ENCODE peak calls at places on chromosomes 13 and 19, in ten cellular contexts. One of them, this sample, is unnamed.

GRCh38 chr19:17348700-17349099 is 11.3 kb downstream of the GTPBP3 start:
- DNase-seq in cardiac fibroblast: peak
- DNase-seq in AG04450: no peak
- DNase-seq in HCT116: no peak
- DNase-seq in kidney epithelial cell: peak
- DNase-seq in colonic mucosa: no peak
- DNase-seq in fibroblast of pulmonary artery: peak
- DNase-seq in thoracic aorta: peak
- DNase-seq in transverse colon: no peak
- DNase-seq in heart left ventricle: peak
- DNase-seq in this sample: no peak

GRCh38 chr13:59279024-59279423 is 884.7 kb downstream of the DIAPH3 start:
- DNase-seq in cardiac fibroblast: no peak
- DNase-seq in AG04450: no peak
- DNase-seq in HCT116: no peak
- DNase-seq in kidney epithelial cell: no peak
- DNase-seq in colonic mucosa: no peak
- DNase-seq in fibroblast of pulmonary artery: no peak
- DNase-seq in thoracic aorta: no peak
- DNase-seq in transverse colon: no peak
- DNase-seq in heart left ventricle: no peak
- DNase-seq in this sample: no peak

GRCh38 chr19:35251456-35251855 is 2.7 kb downstream of the LSR start:
- DNase-seq in cardiac fibroblast: no peak
- DNase-seq in AG04450: no peak
- DNase-seq in HCT116: no peak
- DNase-seq in kidney epithelial cell: no peak
- DNase-seq in colonic mucosa: peak
- DNase-seq in fibroblast of pulmonary artery: no peak
- DNase-seq in thoracic aorta: no peak
- DNase-seq in transverse colon: no peak
- DNase-seq in heart left ventricle: no peak
- DNase-seq in this sample: no peak

GRCh38 chr13:73997964-73998363 is 136.2 kb downstream of the KLF12 start:
- DNase-seq in cardiac fibroblast: no peak
- DNase-seq in AG04450: no peak
- DNase-seq in HCT116: no peak
- DNase-seq in kidney epithelial cell: no peak
- DNase-seq in colonic mucosa: no peak
- DNase-seq in fibroblast of pulmonary artery: no peak
- DNase-seq in thoracic aorta: no peak
- DNase-seq in transverse colon: no peak
- DNase-seq in heart left ventricle: no peak
- DNase-seq in this sample: no peak

GRCh38 chr19:58330458-58330857 is 3.7 kb downstream of the ZSCAN22 start:
- DNase-seq in cardiac fibroblast: peak
- DNase-seq in AG04450: no peak
- DNase-seq in HCT116: no peak
- DNase-seq in kidney epithelial cell: no peak
- DNase-seq in colonic mucosa: no peak
- DNase-seq in fibroblast of pulmonary artery: peak
- DNase-seq in thoracic aorta: no peak
- DNase-seq in transverse colon: no peak
- DNase-seq in heart left ventricle: no peak
- DNase-seq in this sample: no peak

GRCh38 chr13:68588623-68589022 is 1358.5 kb upstream of the PCDH9 start:
- DNase-seq in cardiac fibroblast: no peak
- DNase-seq in AG04450: no peak
- DNase-seq in HCT116: no peak
- DNase-seq in kidney epithelial cell: no peak
- DNase-seq in colonic mucosa: no peak
- DNase-seq in fibroblast of pulmonary artery: no peak
- DNase-seq in thoracic aorta: no peak
- DNase-seq in transverse colon: no peak
- DNase-seq in heart left ventricle: no peak
- DNase-seq in this sample: no peak

GRCh38 chr19:17807731-17808316 is 12.9 kb downstream of the B3GNT3 start:
- DNase-seq in cardiac fibroblast: no peak
- DNase-seq in AG04450: no peak
- DNase-seq in HCT116: no peak
- DNase-seq in kidney epithelial cell: no peak
- DNase-seq in colonic mucosa: no peak
- DNase-seq in fibroblast of pulmonary artery: no peak
- DNase-seq in thoracic aorta: no peak
- DNase-seq in transverse colon: no peak
- DNase-seq in heart left ventricle: no peak
- DNase-seq in this sample: peak

GRCh38 chr13:113013878-113014751 is 45.1 kb downstream of the MCF2L start:
- DNase-seq in cardiac fibroblast: no peak
- DNase-seq in AG04450: no peak
- DNase-seq in HCT116: no peak
- DNase-seq in kidney epithelial cell: no peak
- DNase-seq in colonic mucosa: no peak
- DNase-seq in fibroblast of pulmonary artery: no peak
- DNase-seq in thoracic aorta: no peak
- DNase-seq in transverse colon: no peak
- DNase-seq in heart left ventricle: no peak
- DNase-seq in this sample: no peak

GRCh38 chr13:46041335-46041934 is 11.1 kb downstream of the ZC3H13 start:
- DNase-seq in cardiac fibroblast: peak
- DNase-seq in AG04450: no peak
- DNase-seq in HCT116: no peak
- DNase-seq in kidney epithelial cell: no peak
- DNase-seq in colonic mucosa: no peak
- DNase-seq in fibroblast of pulmonary artery: peak
- DNase-seq in thoracic aorta: no peak
- DNase-seq in transverse colon: no peak
- DNase-seq in heart left ventricle: no peak
- DNase-seq in this sample: no peak

GRCh38 chr13:110923086-110923485 is 8.2 kb upstream of the ANKRD10 start:
- DNase-seq in cardiac fibroblast: no peak
- DNase-seq in AG04450: no peak
- DNase-seq in HCT116: no peak
- DNase-seq in kidney epithelial cell: no peak
- DNase-seq in colonic mucosa: no peak
- DNase-seq in fibroblast of pulmonary artery: no peak
- DNase-seq in thoracic aorta: no peak
- DNase-seq in transverse colon: no peak
- DNase-seq in heart left ventricle: no peak
- DNase-seq in this sample: no peak

GRCh38 chr19:52542984-52543664 is 15.7 kb downstream of the ZNF808 start:
- DNase-seq in cardiac fibroblast: no peak
- DNase-seq in AG04450: no peak
- DNase-seq in HCT116: no peak
- DNase-seq in kidney epithelial cell: no peak
- DNase-seq in colonic mucosa: no peak
- DNase-seq in fibroblast of pulmonary artery: no peak
- DNase-seq in thoracic aorta: no peak
- DNase-seq in transverse colon: no peak
- DNase-seq in heart left ventricle: no peak
- DNase-seq in this sample: no peak

GRCh38 chr13:97435794-97436193 is 1.8 kb downstream of the RAP2A start:
- DNase-seq in cardiac fibroblast: no peak
- DNase-seq in AG04450: no peak
- DNase-seq in HCT116: no peak
- DNase-seq in kidney epithelial cell: no peak
- DNase-seq in colonic mucosa: no peak
- DNase-seq in fibroblast of pulmonary artery: peak
- DNase-seq in thoracic aorta: no peak
- DNase-seq in transverse colon: no peak
- DNase-seq in heart left ventricle: no peak
- DNase-seq in this sample: no peak

GRCh38 chr19:28596561-28597071 is 616.3 kb downstream of the UQCRFS1 start:
- DNase-seq in cardiac fibroblast: no peak
- DNase-seq in AG04450: no peak
- DNase-seq in HCT116: no peak
- DNase-seq in kidney epithelial cell: no peak
- DNase-seq in colonic mucosa: no peak
- DNase-seq in fibroblast of pulmonary artery: no peak
- DNase-seq in thoracic aorta: no peak
- DNase-seq in transverse colon: no peak
- DNase-seq in heart left ventricle: no peak
- DNase-seq in this sample: no peak

GRCh38 chr13:27789495-27790303 is 2.6 kb upstream of the GSX1 start:
- DNase-seq in cardiac fibroblast: no peak
- DNase-seq in AG04450: no peak
- DNase-seq in HCT116: no peak
- DNase-seq in kidney epithelial cell: no peak
- DNase-seq in colonic mucosa: no peak
- DNase-seq in fibroblast of pulmonary artery: no peak
- DNase-seq in thoracic aorta: no peak
- DNase-seq in transverse colon: no peak
- DNase-seq in heart left ventricle: no peak
- DNase-seq in this sample: no peak

GRCh38 chr19:8361921-8362793 is 1.8 kb upstream of the ANGPTL4 start:
- DNase-seq in cardiac fibroblast: peak
- DNase-seq in AG04450: peak
- DNase-seq in HCT116: peak
- DNase-seq in kidney epithelial cell: peak
- DNase-seq in colonic mucosa: peak
- DNase-seq in fibroblast of pulmonary artery: peak
- DNase-seq in thoracic aorta: peak
- DNase-seq in transverse colon: peak
- DNase-seq in heart left ventricle: peak
- DNase-seq in this sample: no peak

GRCh38 chr19:39397360-39398296 is 6.5 kb downstream of the MED29 start:
- DNase-seq in cardiac fibroblast: peak
- DNase-seq in AG04450: no peak
- DNase-seq in HCT116: peak
- DNase-seq in kidney epithelial cell: no peak
- DNase-seq in colonic mucosa: peak
- DNase-seq in fibroblast of pulmonary artery: peak
- DNase-seq in thoracic aorta: no peak
- DNase-seq in transverse colon: peak
- DNase-seq in heart left ventricle: peak
- DNase-seq in this sample: peak

DNA sequence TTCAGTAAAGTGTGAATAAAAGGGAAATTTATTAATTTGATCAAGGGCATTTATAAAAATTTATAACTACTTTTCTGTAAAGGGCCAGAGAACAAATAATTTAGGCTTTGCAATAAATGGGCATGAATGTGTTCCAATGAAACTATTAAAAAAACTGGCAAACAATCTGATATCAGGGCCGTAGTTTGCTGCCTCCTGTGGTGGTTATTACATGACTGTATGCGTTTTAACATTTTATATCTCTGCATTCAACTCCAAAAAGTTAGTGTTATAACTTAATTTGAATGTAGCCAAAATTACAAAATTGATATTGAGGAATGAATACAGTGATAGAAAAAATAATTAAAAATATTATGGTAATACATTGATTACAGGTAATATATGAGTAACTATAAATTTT is 80.5 kb upstream of the POSTN start:
- DNase-seq in cardiac fibroblast: no peak
- DNase-seq in AG04450: no peak
- DNase-seq in HCT116: no peak
- DNase-seq in kidney epithelial cell: no peak
- DNase-seq in colonic mucosa: no peak
- DNase-seq in fibroblast of pulmonary artery: no peak
- DNase-seq in thoracic aorta: no peak
- DNase-seq in transverse colon: no peak
- DNase-seq in heart left ventricle: no peak
- DNase-seq in this sample: no peak
- TF ChIP-seq CTCF in cardiac fibroblast: peak
- TF ChIP-seq CTCF in AG04450: peak
- TF ChIP-seq CTCF in HCT116: no peak
- TF ChIP-seq CTCF in kidney epithelial cell: peak
- TF ChIP-seq CTCF in colonic mucosa: no peak
- TF ChIP-seq CTCF in fibroblast of pulmonary artery: peak
- TF ChIP-seq CTCF in thoracic aorta: no peak
- TF ChIP-seq CTCF in transverse colon: no peak
- TF ChIP-seq CTCF in heart left ventricle: no peak
- TF ChIP-seq CTCF in this sample: no peak

GRCh38 chr13:102089177-102089576 is 312.7 kb downstream of the FGF14 start:
- DNase-seq in cardiac fibroblast: no peak
- DNase-seq in AG04450: no peak
- DNase-seq in HCT116: no peak
- DNase-seq in kidney epithelial cell: no peak
- DNase-seq in colonic mucosa: no peak
- DNase-seq in fibroblast of pulmonary artery: no peak
- DNase-seq in thoracic aorta: no peak
- DNase-seq in transverse colon: no peak
- DNase-seq in heart left ventricle: no peak
- DNase-seq in this sample: no peak
- TF ChIP-seq CTCF in cardiac fibroblast: peak
- TF ChIP-seq CTCF in AG04450: peak
- TF ChIP-seq CTCF in HCT116: no peak
- TF ChIP-seq CTCF in kidney epithelial cell: peak
- TF ChIP-seq CTCF in colonic mucosa: no peak
- TF ChIP-seq CTCF in fibroblast of pulmonary artery: no peak
- TF ChIP-seq CTCF in thoracic aorta: peak
- TF ChIP-seq CTCF in transverse colon: no peak
- TF ChIP-seq CTCF in heart left ventricle: no peak
- TF ChIP-seq CTCF in this sample: no peak

GRCh38 chr13:51041126-51041525 is 69.9 kb downstream of the C13orf42 start:
- DNase-seq in cardiac fibroblast: no peak
- DNase-seq in AG04450: no peak
- DNase-seq in HCT116: no peak
- DNase-seq in kidney epithelial cell: no peak
- DNase-seq in colonic mucosa: no peak
- DNase-seq in fibroblast of pulmonary artery: no peak
- DNase-seq in thoracic aorta: no peak
- DNase-seq in transverse colon: no peak
- DNase-seq in heart left ventricle: no peak
- DNase-seq in this sample: no peak
- TF ChIP-seq CTCF in cardiac fibroblast: no peak
- TF ChIP-seq CTCF in AG04450: no peak
- TF ChIP-seq CTCF in HCT116: no peak
- TF ChIP-seq CTCF in kidney epithelial cell: no peak
- TF ChIP-seq CTCF in colonic mucosa: no peak
- TF ChIP-seq CTCF in fibroblast of pulmonary artery: no peak
- TF ChIP-seq CTCF in thoracic aorta: no peak
- TF ChIP-seq CTCF in transverse colon: no peak
- TF ChIP-seq CTCF in heart left ventricle: no peak
- TF ChIP-seq CTCF in this sample: no peak

DNA sequence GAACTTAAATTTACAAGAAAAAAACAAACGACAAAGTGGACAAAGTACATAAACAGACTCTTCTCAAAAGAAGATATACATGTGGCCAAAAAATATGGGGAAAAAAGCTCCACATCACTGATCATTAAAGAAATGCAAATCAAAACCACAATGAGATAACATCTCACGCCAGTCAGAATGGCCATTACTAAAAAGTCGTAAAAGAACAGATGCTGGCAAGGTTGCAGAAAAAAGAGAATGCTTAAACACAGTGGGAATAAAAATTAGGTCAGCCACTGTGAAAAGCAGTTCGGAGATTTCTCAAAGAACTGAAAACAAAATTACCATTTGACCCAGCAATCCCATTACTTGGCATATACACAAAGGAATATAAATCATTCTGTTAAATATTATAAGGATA is 132.7 kb downstream of the UGGT2 start:
- DNase-seq in cardiac fibroblast: no peak
- DNase-seq in AG04450: no peak
- DNase-seq in HCT116: no peak
- DNase-seq in kidney epithelial cell: no peak
- DNase-seq in colonic mucosa: no peak
- DNase-seq in fibroblast of pulmonary artery: no peak
- DNase-seq in thoracic aorta: no peak
- DNase-seq in transverse colon: no peak
- DNase-seq in heart left ventricle: no peak
- DNase-seq in this sample: no peak
- TF ChIP-seq CTCF in cardiac fibroblast: no peak
- TF ChIP-seq CTCF in AG04450: no peak
- TF ChIP-seq CTCF in HCT116: no peak
- TF ChIP-seq CTCF in kidney epithelial cell: no peak
- TF ChIP-seq CTCF in colonic mucosa: no peak
- TF ChIP-seq CTCF in fibroblast of pulmonary artery: no peak
- TF ChIP-seq CTCF in thoracic aorta: no peak
- TF ChIP-seq CTCF in transverse colon: no peak
- TF ChIP-seq CTCF in heart left ventricle: no peak
- TF ChIP-seq CTCF in this sample: no peak